ENCODE peak calls at places on chromosomes 12 and 14, in six cellular contexts. E is fibroblast of lung; O is AG09319; W is amniotic stem cell; P is stimulated activated CD8-positive, alpha-beta memory T cell treated with anti-CD3 and anti-CD28 coated beads, Interleukin-15, amount 100 ng/mL, for 24 hours; R is head of caudate nucleus. M is an unnamed sample.

GRCh38 chr14:90678846-90679362 is 137.3 kb downstream of the TTC7B start:
- DNase-seq in P (no peak), O (no peak), W (no peak), E (no peak), R (no peak), M (no peak)

GRCh38 chr14:33335366-33335765 is 396.7 kb downstream of the NPAS3 start:
- DNase-seq in R (no peak), W (no peak), O (no peak), P (no peak), E (peak), M (no peak)

GRCh38 chr12:89244536-89244935 is 107.8 kb downstream of the DUSP6 start:
- DNase-seq in E (peak), W (no peak), O (no peak), R (no peak), P (no peak), M (no peak)

GRCh38 chr14:76958975-76959710 is 69.4 kb downstream of the IRF2BPL start:
- DNase-seq in R (no peak), P (no peak), O (no peak), W (no peak), E (peak), M (no peak)

GRCh38 chr12:123111498-123112165 is 39.3 kb downstream of the PITPNM2 start:
- DNase-seq in P (no peak), R (no peak), E (peak), O (no peak), W (no peak), M (no peak)

GRCh38 chr12:6540181-6540877 is 6.0 kb downstream of the GAPDH start:
- DNase-seq in P (no peak), W (peak), R (no peak), E (peak), O (peak), M (no peak)

GRCh38 chr12:106423291-106423690 is 65.7 kb downstream of the POLR3B start:
- DNase-seq in P (no peak), E (no peak), O (no peak), W (no peak), R (no peak), M (no peak)

GRCh38 chr14:104472073-104472472 is 107.5 kb upstream of the C14orf180 start:
- DNase-seq in O (no peak), R (no peak), W (no peak), E (no peak), P (no peak), M (no peak)

GRCh38 chr14:64639340-64639821 is 64.8 kb upstream of the PLEKHG3 start:
- DNase-seq in W (no peak), R (no peak), E (peak), O (no peak), P (no peak), M (no peak)

GRCh38 chr12:3311027-3311402 is 180.0 kb upstream of the PRMT8 start:
- DNase-seq in O (no peak), W (no peak), P (no peak), R (peak), E (peak), M (no peak)

GRCh38 chr12:2311001-2311778 is 258.4 kb downstream of the CACNA1C start:
- DNase-seq in R (no peak), E (peak), W (peak), P (no peak), O (peak), M (no peak)

GRCh38 chr14:51490205-51490604 is 161.5 kb upstream of the FRMD6 start:
- DNase-seq in E (peak), O (no peak), W (no peak), P (no peak), R (no peak), M (no peak)

GRCh38 chr14:78746086-78746595 is 576.0 kb downstream of the NRXN3 start:
- DNase-seq in O (no peak), P (no peak), W (no peak), E (no peak), R (no peak), M (no peak)

GRCh38 chr12:27560126-27560525 is 36.1 kb downstream of the PPFIBP1 start:
- DNase-seq in O (no peak), P (no peak), W (no peak), E (no peak), R (no peak), M (no peak)

GRCh38 chr12:80216890-80217559 is 117.7 kb downstream of the OTOGL start:
- DNase-seq in R (no peak), O (no peak), E (peak), P (no peak), W (no peak), M (no peak)

GRCh38 chr14:21070610-21071224 is 613 bp downstream of the ARHGEF40 start:
- DNase-seq in R (no peak), E (peak), O (no peak), W (no peak), P (no peak), M (no peak)